ENCODE peak calls at places on chromosome 18, in ten cellular contexts. R is adrenal gland, U is H54, X is A549, J is HCT116, W is endothelial cell of umbilical vein, F is GM12891, M is ovary, H is heart left ventricle, Z is body of pancreas. Y is an unnamed sample.

GRCh38 chr18:49564435-49564834 is 2.6 kb downstream of the LIPG start:
- DNase-seq in R (no peak), U (no peak), X (no peak), J (no peak), W (no peak), F (no peak), M (no peak), H (no peak), Z (no peak), Y (no peak)

GRCh38 chr18:79496978-79497637 is 101.4 kb downstream of the NFATC1 start:
- DNase-seq in R (peak; percentile 41), U (no peak), X (no peak), J (no peak), W (no peak), F (no peak), M (no peak), H (peak; percentile 57), Z (no peak), Y (peak; percentile 63)

GRCh38 chr18:32974421-32975165 is 201.8 kb upstream of the KLHL14 start:
- DNase-seq in R (no peak), U (no peak), X (no peak), J (no peak), W (no peak), F (no peak), M (no peak), H (no peak), Z (no peak), Y (no peak)

GRCh38 chr18:67301592-67301991 is 214.9 kb downstream of the DSEL start:
- DNase-seq in R (no peak), U (no peak), X (no peak), J (no peak), W (no peak), F (no peak), M (no peak), H (no peak), Z (no peak), Y (no peak)

GRCh38 chr18:37403788-37404187 is 161.8 kb downstream of the CELF4 start:
- DNase-seq in R (no peak), U (no peak), X (no peak), J (no peak), W (no peak), F (no peak), M (no peak), H (no peak), Z (no peak), Y (no peak)

GRCh38 chr18:48545690-48546365 is 7.0 kb downstream of the CTIF start:
- DNase-seq in R (peak; percentile 49), U (no peak), X (peak; percentile 19), J (no peak), W (peak; percentile 92), F (no peak), M (peak; percentile 20), H (peak; percentile 81), Z (no peak), Y (peak; percentile 42)

GRCh38 chr18:50518787-50519520 is 40.9 kb upstream of the MAPK4 start:
- DNase-seq in R (no peak), U (no peak), X (no peak), J (no peak), W (no peak), F (no peak), M (no peak), H (no peak), Z (no peak), Y (no peak)

GRCh38 chr18:11660691-11661090 is 28.4 kb upstream of the GNAL start:
- DNase-seq in R (no peak), U (no peak), X (no peak), J (no peak), W (no peak), F (no peak), M (no peak), H (no peak), Z (no peak), Y (no peak)

DNA sequence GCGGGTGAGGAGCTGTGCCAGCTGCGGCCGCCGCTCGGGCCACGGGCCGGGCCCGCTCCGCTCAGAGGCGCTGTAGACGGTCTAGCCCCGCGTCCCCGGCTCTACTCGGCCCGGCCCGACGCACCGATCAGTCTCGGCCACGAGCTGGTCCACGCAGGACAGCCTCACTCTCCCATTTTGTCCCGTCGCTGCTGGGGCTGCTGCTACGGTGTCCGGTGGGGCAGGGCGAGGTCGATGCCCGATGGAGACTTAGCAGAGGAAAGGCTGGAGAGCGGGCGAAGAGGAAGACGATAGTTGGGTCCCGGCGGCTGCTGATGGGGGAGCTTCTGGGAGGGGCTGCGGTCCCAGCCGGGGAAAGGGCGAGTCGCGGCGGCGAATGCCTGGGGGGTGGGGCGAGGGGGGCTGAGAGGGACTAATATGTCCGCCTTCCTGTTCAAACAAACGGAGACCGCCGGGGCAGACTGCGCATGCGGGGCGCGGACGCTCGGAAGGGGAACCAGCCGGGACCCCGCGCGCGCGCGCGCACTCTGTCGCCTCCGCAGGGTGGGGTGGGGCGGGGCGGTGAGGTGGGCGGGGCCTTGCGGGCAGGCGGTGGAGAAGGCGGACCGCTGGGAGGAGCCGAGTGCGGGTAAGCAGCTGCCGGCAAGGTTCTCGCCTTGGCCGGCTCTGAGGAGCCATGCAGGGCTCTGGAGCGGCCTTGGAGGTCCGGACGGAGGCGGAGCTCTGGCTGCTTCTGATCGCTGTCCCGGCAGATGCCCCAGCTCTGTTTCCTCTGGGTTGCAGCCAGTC is at the start of gene ROCK1:
- DNase-seq in R (peak; percentile 98), U (peak; percentile 75), X (peak; percentile 93), J (peak; percentile 89), W (peak; percentile 96), F (peak; percentile 81), M (peak; percentile 99), H (peak; percentile 99), Z (peak; percentile 98), Y (peak; percentile 99)
- TF ChIP-seq POLR2A in R (peak; percentile 97), U (peak; percentile 39), X (peak; percentile 63), J (peak; percentile 45), W (peak; percentile 59), F (peak; percentile 81), M (peak; percentile 75), H (no peak), Z (peak; percentile 68), Y (peak; percentile 76)

DNA sequence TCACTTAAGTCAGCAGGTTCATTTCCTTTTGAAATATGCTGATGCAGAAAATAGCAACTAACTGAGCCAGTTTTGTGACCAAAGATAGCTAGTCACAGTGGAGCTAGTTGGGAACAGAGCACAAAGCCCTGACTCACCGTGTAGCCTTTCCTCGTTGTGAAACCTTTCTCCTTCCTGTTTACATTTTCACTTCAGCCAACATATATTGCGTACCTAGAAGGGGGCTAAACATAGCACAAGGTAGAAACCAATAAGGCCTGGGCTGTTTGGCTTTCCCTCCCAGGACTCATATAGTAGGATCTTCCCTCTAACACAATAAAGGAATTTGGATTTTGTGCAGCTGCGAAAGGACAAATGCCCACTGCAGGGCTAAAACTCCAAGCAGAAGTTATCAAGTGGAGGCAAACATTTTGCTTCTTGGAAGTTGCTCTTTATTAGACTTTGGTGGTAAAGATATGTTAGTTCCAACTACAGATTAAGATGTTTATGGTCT is 24.5 kb upstream of the LPIN2 start:
- DNase-seq in R (no peak), U (peak; percentile 59), X (peak; percentile 84), J (peak; percentile 24), W (peak; percentile 76), F (peak; percentile 54), M (no peak), H (no peak), Z (no peak), Y (no peak)
- TF ChIP-seq POLR2A in R (no peak), U (no peak), X (no peak), J (no peak), W (no peak), F (peak; percentile 27), M (no peak), H (no peak), Z (no peak), Y (no peak)

DNA sequence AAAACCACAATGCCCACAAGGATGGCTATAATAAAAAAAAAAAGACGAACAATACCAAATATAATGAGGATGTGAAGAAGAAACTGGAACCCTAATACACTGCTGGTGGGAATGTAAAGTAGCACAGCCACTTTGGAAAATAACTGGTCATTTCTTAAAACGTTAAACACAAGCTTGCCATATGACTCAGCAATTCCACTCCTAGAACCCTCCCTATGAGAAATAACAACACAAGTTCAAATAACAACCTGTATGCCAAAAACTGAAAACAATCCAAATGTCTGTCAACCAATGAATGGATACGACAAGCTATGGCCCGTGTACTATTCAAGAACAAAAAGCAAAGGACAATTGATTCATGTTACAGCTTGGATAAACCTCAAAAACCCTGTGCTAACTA is 7.0 kb upstream of the ALPK2 start:
- DNase-seq in R (no peak), U (no peak), X (peak; percentile 49), J (peak; percentile 7), W (peak; percentile 36), F (no peak), M (no peak), H (no peak), Z (no peak), Y (no peak)
- TF ChIP-seq POLR2A in R (no peak), U (no peak), X (no peak), J (no peak), W (no peak), F (no peak), M (no peak), H (no peak), Z (no peak), Y (no peak)

GRCh38 chr18:156514-157230 is 1.7 kb upstream of the USP14 start:
- DNase-seq in R (no peak), U (no peak), X (no peak), J (no peak), W (no peak), F (no peak), M (no peak), H (no peak), Z (no peak), Y (no peak)

GRCh38 chr18:159933-160332 is 1.6 kb downstream of the USP14 start:
- DNase-seq in R (no peak), U (no peak), X (no peak), J (no peak), W (no peak), F (no peak), M (no peak), H (no peak), Z (no peak), Y (no peak)

GRCh38 chr18:159037-159652 is 788 bp downstream of the USP14 start:
- DNase-seq in R (no peak), U (peak; percentile 23), X (peak; percentile 18), J (no peak), W (peak; percentile 23), F (no peak), M (no peak), H (no peak), Z (no peak), Y (no peak)

GRCh38 chr18:160831-161570 is 2.6 kb downstream of the USP14 start:
- DNase-seq in R (no peak), U (no peak), X (no peak), J (no peak), W (no peak), F (no peak), M (no peak), H (no peak), Z (no peak), Y (no peak)

DNA sequence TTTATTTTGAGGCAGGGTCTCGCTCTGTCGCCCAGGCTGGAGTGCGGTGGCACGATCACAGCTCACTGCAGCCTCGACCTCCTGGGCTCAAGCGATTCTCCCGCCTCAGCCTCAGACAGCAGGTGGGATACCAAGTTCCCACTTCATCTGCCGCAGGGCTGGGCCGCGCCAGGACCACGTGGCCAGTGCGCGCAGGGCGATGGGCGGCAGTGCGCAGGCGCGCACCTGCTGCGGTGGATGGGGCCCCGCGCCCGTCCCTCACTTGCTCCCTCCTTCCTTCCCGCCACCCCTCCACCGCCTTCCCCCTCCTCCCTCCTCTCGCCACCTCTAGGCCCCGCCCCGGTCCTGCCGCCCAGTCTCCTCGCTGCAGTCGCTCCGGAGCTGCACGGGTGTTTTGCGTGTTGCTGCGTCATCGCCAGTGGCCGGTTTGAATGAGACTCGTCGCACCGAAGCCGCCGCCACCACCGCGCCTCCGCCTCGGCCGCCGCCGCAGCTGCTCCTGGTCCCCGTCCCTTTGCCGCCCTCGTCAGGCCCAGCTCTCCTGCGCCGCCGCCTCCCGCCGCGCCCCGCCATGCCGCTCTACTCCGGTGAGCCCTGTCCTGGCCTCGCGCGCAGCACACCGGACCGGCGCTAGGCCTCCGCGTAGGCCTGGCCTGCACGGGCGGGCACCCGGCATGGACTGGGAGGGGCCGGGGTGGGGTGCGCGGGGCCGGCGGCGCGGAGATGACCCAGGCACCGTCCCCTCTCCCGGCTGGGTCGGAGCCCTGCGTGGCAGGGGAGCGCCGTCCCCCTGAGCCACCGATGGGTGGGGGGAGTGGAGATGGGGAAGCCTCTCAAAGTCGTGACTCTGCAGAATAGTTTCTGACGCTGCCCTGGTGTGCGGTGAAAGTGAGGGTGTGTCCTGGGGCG is at the start of gene USP14:
- DNase-seq in R (peak; percentile 98), U (peak; percentile 94), X (peak; percentile 96), J (peak; percentile 78), W (peak; percentile 98), F (peak; percentile 95), M (peak; percentile 97), H (peak; percentile 96), Z (peak; percentile 97), Y (peak; percentile 95)
- TF ChIP-seq POLR2A in R (peak; percentile 85), U (peak; percentile 76), X (peak; percentile 44), J (no peak), W (peak; percentile 54), F (no peak), M (peak; percentile 67), H (no peak), Z (peak; percentile 72), Y (no peak)

Y was measured in uterus.